ENCODE peak calls at places on chromosomes 11 and 22, in eight cellular contexts. One of them, this sample, is unnamed.

GRCh38 chr11:117544431-117544830 is 216.8 kb downstream of the CEP164 start:
- DNase-seq in DND-41: no peak
- DNase-seq in RWPE1: no peak
- DNase-seq in GM06990: no peak
- DNase-seq in H1: no peak
- DNase-seq in dorsolateral prefrontal cortex: no peak
- DNase-seq in left ventricle myocardium inferior: no peak
- DNase-seq in uterus: no peak
- DNase-seq in this sample: no peak

GRCh38 chr11:106447631-106448191 is 370.2 kb downstream of the AASDHPPT start:
- DNase-seq in GM06990: no peak
- DNase-seq in uterus: no peak
- DNase-seq in left ventricle myocardium inferior: no peak
- DNase-seq in DND-41: no peak
- DNase-seq in RWPE1: no peak
- DNase-seq in dorsolateral prefrontal cortex: no peak
- DNase-seq in H1: no peak
- DNase-seq in this sample: no peak

GRCh38 chr11:108131993-108132392 is 10.6 kb downstream of the ACAT1 start:
- DNase-seq in left ventricle myocardium inferior: no peak
- DNase-seq in dorsolateral prefrontal cortex: no peak
- DNase-seq in RWPE1: no peak
- DNase-seq in H1: no peak
- DNase-seq in DND-41: no peak
- DNase-seq in GM06990: no peak
- DNase-seq in uterus: no peak
- DNase-seq in this sample: no peak

GRCh38 chr11:15519124-15519791 is 404.5 kb downstream of the INSC start:
- DNase-seq in DND-41: no peak
- DNase-seq in RWPE1: no peak
- DNase-seq in left ventricle myocardium inferior: no peak
- DNase-seq in uterus: no peak
- DNase-seq in GM06990: peak
- DNase-seq in dorsolateral prefrontal cortex: no peak
- DNase-seq in H1: no peak
- DNase-seq in this sample: no peak

GRCh38 chr22:45903355-45904149 is 73.4 kb downstream of the WNT7B start:
- DNase-seq in left ventricle myocardium inferior: no peak
- DNase-seq in DND-41: no peak
- DNase-seq in H1: no peak
- DNase-seq in dorsolateral prefrontal cortex: no peak
- DNase-seq in GM06990: no peak
- DNase-seq in RWPE1: peak
- DNase-seq in uterus: no peak
- DNase-seq in this sample: no peak

GRCh38 chr11:35151896-35152295 is 12.9 kb downstream of the CD44 start:
- DNase-seq in GM06990: no peak
- DNase-seq in left ventricle myocardium inferior: no peak
- DNase-seq in H1: no peak
- DNase-seq in dorsolateral prefrontal cortex: no peak
- DNase-seq in RWPE1: no peak
- DNase-seq in DND-41: no peak
- DNase-seq in uterus: no peak
- DNase-seq in this sample: no peak

GRCh38 chr11:87453531-87454089 is 415.9 kb downstream of the TMEM135 start:
- DNase-seq in RWPE1: no peak
- DNase-seq in dorsolateral prefrontal cortex: no peak
- DNase-seq in DND-41: no peak
- DNase-seq in uterus: no peak
- DNase-seq in H1: no peak
- DNase-seq in left ventricle myocardium inferior: no peak
- DNase-seq in GM06990: no peak
- DNase-seq in this sample: no peak

GRCh38 chr11:130181295-130182272 is 22.0 kb downstream of the ST14 start:
- DNase-seq in dorsolateral prefrontal cortex: no peak
- DNase-seq in DND-41: no peak
- DNase-seq in H1: no peak
- DNase-seq in RWPE1: peak
- DNase-seq in left ventricle myocardium inferior: no peak
- DNase-seq in uterus: no peak
- DNase-seq in GM06990: no peak
- DNase-seq in this sample: no peak

GRCh38 chr11:8872017-8872416 is 39.0 kb upstream of the AKIP1 start:
- DNase-seq in H1: no peak
- DNase-seq in GM06990: no peak
- DNase-seq in dorsolateral prefrontal cortex: no peak
- DNase-seq in RWPE1: no peak
- DNase-seq in DND-41: no peak
- DNase-seq in uterus: no peak
- DNase-seq in left ventricle myocardium inferior: no peak
- DNase-seq in this sample: no peak

GRCh38 chr11:882593-882992 is 28.0 kb downstream of the CHID1 start:
- DNase-seq in uterus: no peak
- DNase-seq in DND-41: no peak
- DNase-seq in dorsolateral prefrontal cortex: no peak
- DNase-seq in GM06990: no peak
- DNase-seq in H1: no peak
- DNase-seq in left ventricle myocardium inferior: no peak
- DNase-seq in RWPE1: no peak
- DNase-seq in this sample: no peak

GRCh38 chr11:120336641-120337132 is 474 bp downstream of the ARHGEF12 start:
- DNase-seq in DND-41: no peak
- DNase-seq in uterus: peak
- DNase-seq in RWPE1: no peak
- DNase-seq in GM06990: no peak
- DNase-seq in dorsolateral prefrontal cortex: no peak
- DNase-seq in left ventricle myocardium inferior: peak
- DNase-seq in H1: no peak
- DNase-seq in this sample: no peak

GRCh38 chr11:73348838-73349237 is 27.4 kb upstream of the RELT start:
- DNase-seq in H1: no peak
- DNase-seq in RWPE1: no peak
- DNase-seq in GM06990: no peak
- DNase-seq in left ventricle myocardium inferior: no peak
- DNase-seq in DND-41: no peak
- DNase-seq in dorsolateral prefrontal cortex: no peak
- DNase-seq in uterus: no peak
- DNase-seq in this sample: no peak

GRCh38 chr11:57219021-57219627 is 17.9 kb downstream of the APLNR start:
- DNase-seq in H1: no peak
- DNase-seq in left ventricle myocardium inferior: peak
- DNase-seq in GM06990: no peak
- DNase-seq in DND-41: no peak
- DNase-seq in uterus: no peak
- DNase-seq in dorsolateral prefrontal cortex: no peak
- DNase-seq in RWPE1: no peak
- DNase-seq in this sample: no peak

GRCh38 chr22:46619830-46620501 is at the start of gene GRAMD4:
- DNase-seq in GM06990: no peak
- DNase-seq in DND-41: peak
- DNase-seq in H1: no peak
- DNase-seq in left ventricle myocardium inferior: peak
- DNase-seq in RWPE1: no peak
- DNase-seq in uterus: no peak
- DNase-seq in dorsolateral prefrontal cortex: peak
- DNase-seq in this sample: peak

GRCh38 chr22:40218723-40219294 is 41.1 kb downstream of the TNRC6B start:
- DNase-seq in uterus: no peak
- DNase-seq in DND-41: no peak
- DNase-seq in H1: no peak
- DNase-seq in RWPE1: no peak
- DNase-seq in GM06990: no peak
- DNase-seq in dorsolateral prefrontal cortex: no peak
- DNase-seq in left ventricle myocardium inferior: no peak
- DNase-seq in this sample: no peak

GRCh38 chr11:113705871-113706654 is at the start of gene TMPRSS5:
- DNase-seq in left ventricle myocardium inferior: no peak
- DNase-seq in uterus: no peak
- DNase-seq in RWPE1: no peak
- DNase-seq in DND-41: no peak
- DNase-seq in H1: no peak
- DNase-seq in dorsolateral prefrontal cortex: peak
- DNase-seq in GM06990: no peak
- DNase-seq in this sample: no peak

GRCh38 chr11:1230456-1231395 is 7.9 kb downstream of the MUC5B start:
- DNase-seq in left ventricle myocardium inferior: no peak
- DNase-seq in uterus: no peak
- DNase-seq in DND-41: no peak
- DNase-seq in RWPE1: peak
- DNase-seq in dorsolateral prefrontal cortex: no peak
- DNase-seq in H1: no peak
- DNase-seq in GM06990: no peak
- DNase-seq in this sample: peak

GRCh38 chr11:102494216-102494615 is 36.3 kb downstream of the MMP7 start:
- DNase-seq in dorsolateral prefrontal cortex: no peak
- DNase-seq in left ventricle myocardium inferior: no peak
- DNase-seq in GM06990: no peak
- DNase-seq in uterus: no peak
- DNase-seq in DND-41: no peak
- DNase-seq in H1: no peak
- DNase-seq in RWPE1: peak
- DNase-seq in this sample: no peak

GRCh38 chr11:64233913-64234839 is at the start of gene VEGFB:
- DNase-seq in dorsolateral prefrontal cortex: no peak
- DNase-seq in H1: no peak
- DNase-seq in RWPE1: no peak
- DNase-seq in DND-41: peak
- DNase-seq in left ventricle myocardium inferior: peak
- DNase-seq in uterus: peak
- DNase-seq in GM06990: peak
- DNase-seq in this sample: peak

GRCh38 chr11:96200243-96200642 is 142.8 kb downstream of the MAML2 start:
- DNase-seq in uterus: no peak
- DNase-seq in left ventricle myocardium inferior: no peak
- DNase-seq in RWPE1: no peak
- DNase-seq in DND-41: no peak
- DNase-seq in GM06990: no peak
- DNase-seq in dorsolateral prefrontal cortex: no peak
- DNase-seq in H1: no peak
- DNase-seq in this sample: no peak

DNA sequence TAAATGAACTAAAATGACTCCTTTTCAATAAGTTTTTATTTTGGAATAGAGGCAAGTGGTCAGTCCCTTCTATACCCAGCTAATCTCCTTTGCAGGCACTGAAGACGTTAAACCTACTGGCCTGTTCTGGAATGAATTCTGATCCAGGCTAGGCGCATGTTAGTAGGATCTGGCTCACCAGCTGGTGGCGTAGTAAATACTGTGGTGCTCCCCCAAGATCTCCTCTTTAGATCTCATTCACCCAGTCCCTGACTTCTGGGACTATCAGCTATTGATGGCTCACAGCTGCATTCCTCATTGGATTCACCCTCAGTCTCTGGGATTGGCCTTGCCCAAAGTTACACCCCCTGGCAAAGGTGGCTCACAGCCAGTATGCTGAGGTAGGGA is 173.6 kb upstream of the DDI1 start:
- DNase-seq in DND-41: no peak
- DNase-seq in RWPE1: no peak
- DNase-seq in dorsolateral prefrontal cortex: no peak
- DNase-seq in GM06990: no peak
- DNase-seq in H1: no peak
- DNase-seq in uterus: no peak
- DNase-seq in left ventricle myocardium inferior: no peak
- DNase-seq in this sample: no peak
- TF ChIP-seq CTCF in DND-41: no peak
- TF ChIP-seq CTCF in RWPE1: no peak
- TF ChIP-seq CTCF in dorsolateral prefrontal cortex: no peak
- TF ChIP-seq CTCF in GM06990: no peak
- TF ChIP-seq CTCF in H1: peak
- TF ChIP-seq CTCF in uterus: no peak
- TF ChIP-seq CTCF in left ventricle myocardium inferior: no peak
- TF ChIP-seq CTCF in this sample: no peak

DNA sequence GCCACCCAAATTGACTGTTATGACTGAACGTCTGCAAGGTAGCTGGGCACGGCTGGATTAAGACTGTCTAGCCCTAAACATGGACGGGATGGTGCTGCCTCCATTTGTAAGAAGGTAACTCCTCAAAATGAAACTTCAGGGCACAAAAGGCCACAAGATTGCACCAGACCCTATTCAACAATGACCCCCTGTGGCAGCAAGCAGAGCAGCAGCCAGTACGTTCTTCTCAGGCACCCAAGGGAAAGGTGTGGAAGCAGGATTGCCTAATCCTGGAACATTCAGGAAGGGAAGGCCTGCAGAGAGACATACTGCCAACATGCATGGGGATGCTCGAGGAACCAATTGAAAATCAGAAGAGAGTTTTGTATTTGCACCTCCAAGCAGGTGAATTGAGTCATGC is 4.5 kb upstream of the TBX10 start:
- DNase-seq in GM06990: no peak
- DNase-seq in H1: no peak
- DNase-seq in DND-41: no peak
- DNase-seq in RWPE1: peak
- DNase-seq in left ventricle myocardium inferior: no peak
- DNase-seq in uterus: no peak
- DNase-seq in dorsolateral prefrontal cortex: no peak
- DNase-seq in this sample: no peak
- TF ChIP-seq CTCF in GM06990: peak
- TF ChIP-seq CTCF in H1: peak
- TF ChIP-seq CTCF in DND-41: peak
- TF ChIP-seq CTCF in RWPE1: peak
- TF ChIP-seq CTCF in left ventricle myocardium inferior: peak
- TF ChIP-seq CTCF in uterus: no peak
- TF ChIP-seq CTCF in dorsolateral prefrontal cortex: no peak
- TF ChIP-seq CTCF in this sample: peak

GRCh38 chr11:32485733-32486132 is 50.4 kb upstream of the WT1 start:
- DNase-seq in left ventricle myocardium inferior: no peak
- DNase-seq in RWPE1: no peak
- DNase-seq in H1: no peak
- DNase-seq in DND-41: no peak
- DNase-seq in dorsolateral prefrontal cortex: no peak
- DNase-seq in uterus: no peak
- DNase-seq in GM06990: no peak
- DNase-seq in this sample: no peak

GRCh38 chr11:32494629-32495028 is 59.3 kb upstream of the WT1 start:
- DNase-seq in GM06990: no peak
- DNase-seq in left ventricle myocardium inferior: no peak
- DNase-seq in dorsolateral prefrontal cortex: no peak
- DNase-seq in H1: no peak
- DNase-seq in DND-41: no peak
- DNase-seq in uterus: no peak
- DNase-seq in RWPE1: no peak
- DNase-seq in this sample: no peak

GRCh38 chr11:32487270-32487669 is 51.9 kb upstream of the WT1 start:
- DNase-seq in DND-41: peak
- DNase-seq in uterus: no peak
- DNase-seq in left ventricle myocardium inferior: no peak
- DNase-seq in RWPE1: peak
- DNase-seq in dorsolateral prefrontal cortex: no peak
- DNase-seq in GM06990: no peak
- DNase-seq in H1: no peak
- DNase-seq in this sample: no peak

GRCh38 chr11:32489464-32489863 is 54.1 kb upstream of the WT1 start:
- DNase-seq in GM06990: no peak
- DNase-seq in H1: no peak
- DNase-seq in dorsolateral prefrontal cortex: no peak
- DNase-seq in DND-41: no peak
- DNase-seq in uterus: no peak
- DNase-seq in RWPE1: no peak
- DNase-seq in left ventricle myocardium inferior: no peak
- DNase-seq in this sample: no peak
- TF ChIP-seq CTCF in GM06990: no peak
- TF ChIP-seq CTCF in H1: peak
- TF ChIP-seq CTCF in dorsolateral prefrontal cortex: no peak
- TF ChIP-seq CTCF in DND-41: peak
- TF ChIP-seq CTCF in uterus: no peak
- TF ChIP-seq CTCF in RWPE1: no peak
- TF ChIP-seq CTCF in left ventricle myocardium inferior: no peak
- TF ChIP-seq CTCF in this sample: no peak

GRCh38 chr11:44728085-44728410 is 1.3 kb downstream of the TSPAN18 start:
- DNase-seq in dorsolateral prefrontal cortex: no peak
- DNase-seq in DND-41: no peak
- DNase-seq in H1: no peak
- DNase-seq in left ventricle myocardium inferior: no peak
- DNase-seq in RWPE1: no peak
- DNase-seq in uterus: no peak
- DNase-seq in GM06990: no peak
- DNase-seq in this sample: no peak
- TF ChIP-seq CTCF in dorsolateral prefrontal cortex: peak
- TF ChIP-seq CTCF in DND-41: no peak
- TF ChIP-seq CTCF in H1: no peak
- TF ChIP-seq CTCF in left ventricle myocardium inferior: peak
- TF ChIP-seq CTCF in RWPE1: peak
- TF ChIP-seq CTCF in uterus: no peak
- TF ChIP-seq CTCF in GM06990: no peak
- TF ChIP-seq CTCF in this sample: no peak

This sample was measured in D721Med.